ENCODE peak calls at places on chromosomes 13 and 19, in eight cellular contexts. D is uterus; Q is neural progenitor cell; M is right cardiac atrium; S is naive thymus-derived CD4-positive, alpha-beta T cell; E is CD4-positive, CD25-positive, alpha-beta regulatory T cell; N is lung; A is CD8-positive, alpha-beta T cell. F is an unnamed sample.

GRCh38 chr19:3453840-3454239 is 26.5 kb downstream of the SMIM24 start:
- DNase-seq in Q (no peak), M (peak; percentile 74), D (no peak), A (no peak), N (no peak), S (no peak), E (no peak), F (no peak)

GRCh38 chr13:42821437-42821836 is 40.1 kb downstream of the FAM216B start:
- DNase-seq in E (no peak), M (no peak), N (no peak), S (no peak), A (no peak), D (no peak), Q (no peak), F (no peak)

GRCh38 chr13:73106513-73107214 is 47.9 kb downstream of the KLF5 start:
- DNase-seq in Q (no peak), S (no peak), N (no peak), D (no peak), E (no peak), M (no peak), A (no peak), F (no peak)

GRCh38 chr19:55526216-55527196 is 10.4 kb downstream of the SBK2 start:
- DNase-seq in S (no peak), E (no peak), N (peak; percentile 65), M (peak; percentile 95), Q (no peak), A (peak; percentile 13), D (peak; percentile 51), F (no peak)

GRCh38 chr13:85896516-85897450 is 97.6 kb upstream of the SLITRK6 start:
- DNase-seq in M (no peak), D (no peak), A (no peak), Q (peak; percentile 3), E (no peak), N (no peak), S (no peak), F (peak; percentile 4)

GRCh38 chr19:55251296-55252081 is 7.3 kb downstream of the PPP6R1 start:
- DNase-seq in E (peak; percentile 64), M (no peak), S (no peak), Q (no peak), N (no peak), D (no peak), A (peak; percentile 57), F (peak; percentile 52)

GRCh38 chr19:15466851-15467733 is 2.7 kb upstream of the RASAL3 start:
- DNase-seq in A (peak; percentile 49), S (peak; percentile 58), N (no peak), M (no peak), Q (no peak), E (peak; percentile 89), D (no peak), F (peak; percentile 55)

GRCh38 chr13:97000295-97000925 is 6.1 kb upstream of the OXGR1 start:
- DNase-seq in E (no peak), N (no peak), D (no peak), M (no peak), S (no peak), A (no peak), Q (no peak), F (no peak)

GRCh38 chr13:27273658-27274425 is 3.2 kb downstream of the RASL11A start:
- DNase-seq in N (no peak), E (no peak), S (no peak), M (no peak), Q (no peak), D (no peak), A (no peak), F (no peak)

GRCh38 chr13:23674795-23675640 is 104.8 kb downstream of the TNFRSF19 start:
- DNase-seq in D (no peak), Q (no peak), M (no peak), N (no peak), A (no peak), E (no peak), S (no peak), F (no peak)

GRCh38 chr13:79522583-79522982 is 41.6 kb downstream of the NDFIP2 start:
- DNase-seq in N (no peak), M (no peak), S (no peak), E (peak; percentile 92), A (no peak), D (no peak), Q (no peak), F (no peak)

GRCh38 chr13:90793261-90793785 is 554.2 kb upstream of the MIR17HG start:
- DNase-seq in N (no peak), S (no peak), D (no peak), E (no peak), A (no peak), M (no peak), Q (no peak), F (no peak)

GRCh38 chr19:13573268-13573667 is 67.0 kb upstream of the CACNA1A start:
- DNase-seq in A (no peak), Q (peak; percentile 39), S (no peak), D (no peak), N (no peak), M (no peak), E (no peak), F (no peak)

GRCh38 chr19:33089061-33089460 is 8.1 kb downstream of the GPATCH1 start:
- DNase-seq in Q (no peak), D (no peak), S (no peak), A (no peak), M (no peak), N (no peak), E (no peak), F (no peak)

GRCh38 chr13:99384468-99384867 is 77.3 kb upstream of the GPR183 start:
- DNase-seq in M (no peak), Q (no peak), E (no peak), N (no peak), A (peak; percentile 71), D (no peak), S (peak; percentile 89), F (no peak)

GRCh38 chr19:17052439-17052838 is 22.8 kb downstream of the HAUS8 start:
- DNase-seq in A (peak; percentile 20), D (peak; percentile 35), E (peak; percentile 51), S (peak; percentile 19), N (peak; percentile 58), Q (peak; percentile 76), M (no peak), F (peak; percentile 44)

GRCh38 chr19:43763473-43763939 is 8.7 kb upstream of the SMG9 start:
- DNase-seq in D (no peak), A (no peak), N (no peak), Q (no peak), S (no peak), E (no peak), M (peak; percentile 49), F (no peak)

GRCh38 chr19:12664406-12665280 is 1.9 kb downstream of the MAN2B1 start:
- DNase-seq in Q (peak; percentile 77), A (no peak), S (no peak), N (no peak), E (no peak), M (peak; percentile 65), D (no peak), F (peak; percentile 51)

GRCh38 chr13:40409278-40409677 is 257.2 kb downstream of the FOXO1 start:
- DNase-seq in S (no peak), M (no peak), Q (no peak), D (no peak), E (no peak), N (no peak), A (no peak), F (no peak)

GRCh38 chr13:73702419-73703071 is 431.7 kb downstream of the KLF12 start:
- DNase-seq in D (no peak), N (no peak), S (peak; percentile 83), M (no peak), E (peak; percentile 90), Q (no peak), A (peak; percentile 27), F (peak; percentile 33)

GRCh38 chr19:18577365-18577914 is 5.8 kb downstream of the UBA52 start:
- DNase-seq in S (no peak), Q (no peak), A (no peak), E (no peak), M (peak; percentile 18), D (no peak), N (no peak), F (no peak)
- H3K27ac ChIP-seq in S (no peak overlapping the region), Q (no peak overlapping the region), A (no peak overlapping the region), E (no peak overlapping the region), M (no peak overlapping the region), D (no peak overlapping the region), N (no peak overlapping the region), F (no peak overlapping the region)

DNA sequence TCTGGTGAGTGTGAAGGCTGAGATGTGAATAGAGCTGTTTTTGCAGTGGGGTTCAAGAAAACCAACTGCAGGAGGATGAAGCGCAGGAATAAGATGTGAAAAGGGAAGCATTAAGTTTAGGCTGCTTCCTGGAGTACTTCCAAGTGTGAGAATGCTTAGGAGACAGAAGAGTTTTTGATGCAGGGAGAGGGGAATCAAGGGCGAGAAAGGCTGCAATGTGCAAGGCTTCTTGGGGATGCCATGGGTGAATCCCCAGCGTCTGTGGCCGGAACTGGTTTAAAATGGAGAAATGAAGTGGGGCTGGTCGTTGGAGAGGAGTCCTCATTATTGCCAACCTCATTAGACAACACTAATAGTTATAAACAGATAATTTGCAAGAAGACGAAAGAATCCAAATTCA is 764.9 kb downstream of the LIG4 start:
- DNase-seq in M (no peak), Q (no peak), N (no peak), S (no peak), E (no peak), D (no peak), A (no peak), F (no peak)
- H3K27ac ChIP-seq in M (no peak overlapping the region), Q (no peak overlapping the region), N (no peak overlapping the region), S (no peak overlapping the region), E (no peak overlapping the region), D (no peak overlapping the region), A (no peak overlapping the region), F (no peak overlapping the region)

DNA sequence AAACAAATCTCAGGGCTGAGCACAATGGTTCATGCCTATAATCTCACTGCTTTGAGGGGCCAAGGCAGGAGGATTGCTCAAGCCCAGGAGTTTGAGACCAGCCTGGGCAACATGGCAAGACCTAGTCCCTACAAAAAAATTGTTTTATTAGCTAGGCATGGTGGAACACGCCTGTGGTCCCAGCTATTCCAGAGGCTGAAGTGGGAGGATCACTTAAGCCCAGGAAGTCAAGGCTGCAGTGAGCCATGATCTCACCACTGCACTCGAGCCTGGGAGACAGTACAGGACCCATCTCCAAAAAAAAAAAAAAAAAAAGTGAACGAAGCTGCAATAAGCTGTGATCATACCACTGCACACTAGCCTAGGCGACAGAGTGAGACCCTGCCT is 25.1 kb downstream of the ABCC4 start:
- DNase-seq in E (no peak), A (no peak), D (no peak), Q (no peak), S (no peak), M (no peak), N (no peak), F (no peak)
- H3K27ac ChIP-seq in E (no peak overlapping the region), A (no peak overlapping the region), D (no peak overlapping the region), Q (no peak overlapping the region), S (no peak overlapping the region), M (peak overlapping the region; percentile 13), N (no peak overlapping the region), F (no peak overlapping the region)

DNA sequence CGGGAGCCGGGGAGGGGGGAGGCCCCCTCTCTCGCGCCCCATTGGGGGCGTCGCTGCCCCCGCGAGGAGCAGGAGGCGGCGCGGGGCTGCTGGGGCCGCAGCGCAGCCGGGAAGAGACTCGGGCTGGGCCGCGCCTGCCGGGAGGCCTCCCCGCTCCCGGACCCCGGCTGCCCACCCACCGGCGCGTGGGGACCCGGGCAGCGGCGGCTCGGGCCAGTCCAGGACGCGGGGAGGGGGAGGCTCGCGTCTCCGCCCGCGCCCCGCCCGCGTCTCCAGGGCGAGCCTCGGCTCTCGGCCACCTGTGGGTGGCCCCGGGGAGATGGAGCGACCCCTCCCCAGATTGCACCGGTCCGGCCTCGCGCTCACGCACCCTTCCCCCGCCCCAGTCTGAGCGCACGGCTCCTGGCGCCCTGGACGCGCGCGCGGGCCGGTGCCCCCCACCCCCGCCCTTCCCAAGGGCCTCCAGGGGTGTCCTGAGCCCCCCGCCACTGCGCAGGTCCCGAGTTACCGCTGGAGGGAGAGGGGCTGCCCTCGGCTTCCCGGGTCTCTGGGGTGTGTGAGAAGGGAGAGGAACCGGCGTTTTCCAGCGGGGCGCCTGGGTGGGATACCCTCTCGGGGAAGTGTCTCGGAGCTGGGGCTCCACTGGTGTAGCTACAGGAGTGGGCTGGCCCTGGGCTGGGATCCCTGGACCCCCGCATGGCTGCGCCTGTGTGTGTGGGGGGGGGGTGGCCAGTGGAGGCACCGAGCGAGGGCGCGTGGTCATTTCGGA is 645 bp downstream of the PALM start:
- DNase-seq in M (peak; percentile 66), D (no peak), S (no peak), E (no peak), Q (peak; percentile 55), A (no peak), N (no peak), F (no peak)
- H3K27ac ChIP-seq in M (peak overlapping the region; percentile 71), D (peak overlapping the region; percentile 88), S (no peak overlapping the region), E (no peak overlapping the region), Q (no peak overlapping the region), A (no peak overlapping the region), N (peak overlapping the region; percentile 79), F (no peak overlapping the region)

F was measured in OCI-LY7.